ENCODE peak calls at places on chromosome 17, in eight cellular contexts. F, P, N, E, D, M, A and X are unnamed samples.

GRCh38 chr17:64499805-64500486 is 3.1 kb upstream of the POLG2 start:
- DNase-seq in F (no peak), P (peak; percentile 31), N (peak; percentile 37), E (peak; percentile 50), D (no peak), M (no peak), A (no peak), X (no peak)

GRCh38 chr17:72665841-72666518 is 426.5 kb downstream of the SLC39A11 start:
- DNase-seq in F (no peak), P (no peak), N (no peak), E (peak; percentile 43), D (no peak), M (no peak), A (no peak), X (peak; percentile 34)

GRCh38 chr17:76635659-76636360 is 7.7 kb downstream of the ST6GALNAC1 start:
- DNase-seq in F (no peak), P (no peak), N (no peak), E (no peak), D (no peak), M (no peak), A (no peak), X (no peak)

GRCh38 chr17:43659823-43660222 is 1.9 kb downstream of the MEOX1 start:
- DNase-seq in F (no peak), P (no peak), N (no peak), E (no peak), D (no peak), M (no peak), A (no peak), X (no peak)

GRCh38 chr17:49775546-49776260 is 11.8 kb upstream of the FAM117A start:
- DNase-seq in F (no peak), P (no peak), N (no peak), E (peak; percentile 24), D (no peak), M (no peak), A (peak; percentile 36), X (no peak)

GRCh38 chr17:80608326-80608725 is 63.7 kb downstream of the RPTOR start:
- DNase-seq in F (no peak), P (no peak), N (no peak), E (no peak), D (no peak), M (no peak), A (no peak), X (no peak)

GRCh38 chr17:75010683-75011406 is 1.6 kb upstream of the MRPL58 start:
- DNase-seq in F (no peak), P (no peak), N (peak; percentile 79), E (no peak), D (peak; percentile 78), M (peak; percentile 56), A (peak; percentile 91), X (peak; percentile 90)

GRCh38 chr17:44219636-44220210 is at the start of gene UBTF:
- DNase-seq in F (no peak), P (peak; percentile 83), N (peak; percentile 19), E (peak; percentile 69), D (peak; percentile 93), M (peak; percentile 63), A (peak; percentile 87), X (peak; percentile 86)

GRCh38 chr17:51850206-51850605 is 308.3 kb downstream of the CA10 start:
- DNase-seq in F (no peak), P (no peak), N (no peak), E (no peak), D (peak; percentile 65), M (no peak), A (peak; percentile 46), X (no peak)

GRCh38 chr17:47188266-47188665 is 829 bp downstream of the CDC27 start:
- DNase-seq in F (no peak), P (peak; percentile 27), N (peak; percentile 39), E (peak; percentile 57), D (peak; percentile 51), M (no peak), A (peak; percentile 28), X (no peak)

GRCh38 chr17:29445844-29446243 is 55.7 kb downstream of the TAOK1 start:
- DNase-seq in F (no peak), P (no peak), N (no peak), E (no peak), D (no peak), M (no peak), A (no peak), X (no peak)

GRCh38 chr17:59746849-59747445 is 39.5 kb downstream of the VMP1 start:
- DNase-seq in F (no peak), P (peak; percentile 16), N (peak; percentile 37), E (peak; percentile 74), D (no peak), M (no peak), A (peak; percentile 26), X (no peak)

GRCh38 chr17:28533091-28533670 is 19.2 kb downstream of the UNC119 start:
- DNase-seq in F (no peak), P (no peak), N (peak; percentile 50), E (no peak), D (no peak), M (peak; percentile 52), A (no peak), X (no peak)

GRCh38 chr17:40538019-40538935 is 27.0 kb downstream of the CCR7 start:
- DNase-seq in F (no peak), P (no peak), N (peak; percentile 85), E (peak; percentile 68), D (no peak), M (no peak), A (no peak), X (peak; percentile 70)

GRCh38 chr17:50187741-50188520 is 13.5 kb downstream of the COL1A1 start:
- DNase-seq in F (no peak), P (no peak), N (no peak), E (peak; percentile 90), D (no peak), M (no peak), A (no peak), X (no peak)

GRCh38 chr17:34139996-34140395 is 115.1 kb upstream of the CCL2 start:
- DNase-seq in F (no peak), P (no peak), N (no peak), E (no peak), D (no peak), M (no peak), A (no peak), X (no peak)

GRCh38 chr17:81871387-81872120 is 417 bp upstream of the ARHGDIA start:
- DNase-seq in F (peak; percentile 39), P (peak; percentile 98), N (peak; percentile 82), E (peak; percentile 89), D (peak; percentile 97), M (peak; percentile 96), A (peak; percentile 87), X (peak; percentile 98)

GRCh38 chr17:32936894-32937500 is 9.0 kb downstream of the TMEM98 start:
- DNase-seq in F (peak; percentile 39), P (peak; percentile 56), N (peak; percentile 59), E (peak; percentile 72), D (peak; percentile 98), M (peak; percentile 78), A (peak; percentile 91), X (peak; percentile 79)

GRCh38 chr17:71405101-71405500 is 715.7 kb upstream of the SOX9 start:
- DNase-seq in F (no peak), P (no peak), N (peak; percentile 98), E (no peak), D (no peak), M (no peak), A (no peak), X (no peak)

GRCh38 chr17:59829217-59830006 is 63.3 kb downstream of the TUBD1 start:
- DNase-seq in F (peak; percentile 98), P (no peak), N (peak; percentile 99), E (peak; percentile 98), D (no peak), M (no peak), A (peak; percentile 86), X (no peak)

GRCh38 chr17:35586569-35587073 is 501 bp upstream of the AP2B1 start:
- DNase-seq in F (no peak), P (no peak), N (no peak), E (no peak), D (no peak), M (no peak), A (no peak), X (no peak)
- H3K4me3 ChIP-seq in F (peak overlapping the region; percentile 92), P (peak overlapping the region; percentile 85), N (peak overlapping the region; percentile 38), E (peak overlapping the region; percentile 98), D (peak overlapping the region; percentile 97), M (no peak overlapping the region), A (peak overlapping the region; percentile 13), X (peak overlapping the region; percentile 78)

DNA sequence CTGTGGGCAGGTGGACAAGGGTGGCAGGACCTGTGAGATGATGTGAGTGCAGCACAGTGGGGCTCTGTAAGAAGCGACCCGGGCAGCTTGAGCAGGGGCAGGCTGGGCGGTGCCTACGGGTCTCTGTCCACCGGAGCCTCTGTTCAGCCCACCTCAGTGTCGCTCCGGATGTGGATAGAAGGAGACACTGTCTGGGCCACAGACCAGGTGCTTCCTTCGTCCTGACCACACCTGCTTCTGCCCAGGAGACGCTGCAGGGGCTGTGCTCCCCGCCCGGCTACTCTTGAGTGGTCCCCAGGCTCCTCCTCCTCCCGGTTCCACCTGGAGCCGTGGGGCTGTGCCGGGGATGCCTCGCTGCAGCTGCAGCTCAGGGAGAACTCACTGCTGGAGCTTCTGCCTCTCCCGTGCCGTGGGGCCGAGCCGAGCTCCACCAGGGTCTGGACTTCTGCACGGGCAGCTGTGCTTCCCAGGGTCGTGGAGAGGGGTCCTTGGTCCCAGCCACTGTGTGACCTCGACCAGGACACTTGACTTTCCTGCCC is 21.5 kb downstream of the METRNL start:
- DNase-seq in F (no peak), P (no peak), N (no peak), E (no peak), D (no peak), M (peak; percentile 49), A (no peak), X (no peak)
- H3K4me3 ChIP-seq in F (no peak overlapping the region), P (no peak overlapping the region), N (no peak overlapping the region), E (no peak overlapping the region), D (no peak overlapping the region), M (no peak overlapping the region), A (no peak overlapping the region), X (no peak overlapping the region)

GRCh38 chr17:38883592-38884526 is 14.0 kb downstream of the LASP1 start:
- DNase-seq in F (no peak), P (peak; percentile 32), N (peak; percentile 72), E (no peak), D (peak; percentile 69), M (no peak), A (peak; percentile 89), X (no peak)
- H3K4me3 ChIP-seq in F (no peak overlapping the region), P (peak overlapping the region; percentile 18), N (no peak overlapping the region), E (no peak overlapping the region), D (no peak overlapping the region), M (no peak overlapping the region), A (no peak overlapping the region), X (no peak overlapping the region)

DNA sequence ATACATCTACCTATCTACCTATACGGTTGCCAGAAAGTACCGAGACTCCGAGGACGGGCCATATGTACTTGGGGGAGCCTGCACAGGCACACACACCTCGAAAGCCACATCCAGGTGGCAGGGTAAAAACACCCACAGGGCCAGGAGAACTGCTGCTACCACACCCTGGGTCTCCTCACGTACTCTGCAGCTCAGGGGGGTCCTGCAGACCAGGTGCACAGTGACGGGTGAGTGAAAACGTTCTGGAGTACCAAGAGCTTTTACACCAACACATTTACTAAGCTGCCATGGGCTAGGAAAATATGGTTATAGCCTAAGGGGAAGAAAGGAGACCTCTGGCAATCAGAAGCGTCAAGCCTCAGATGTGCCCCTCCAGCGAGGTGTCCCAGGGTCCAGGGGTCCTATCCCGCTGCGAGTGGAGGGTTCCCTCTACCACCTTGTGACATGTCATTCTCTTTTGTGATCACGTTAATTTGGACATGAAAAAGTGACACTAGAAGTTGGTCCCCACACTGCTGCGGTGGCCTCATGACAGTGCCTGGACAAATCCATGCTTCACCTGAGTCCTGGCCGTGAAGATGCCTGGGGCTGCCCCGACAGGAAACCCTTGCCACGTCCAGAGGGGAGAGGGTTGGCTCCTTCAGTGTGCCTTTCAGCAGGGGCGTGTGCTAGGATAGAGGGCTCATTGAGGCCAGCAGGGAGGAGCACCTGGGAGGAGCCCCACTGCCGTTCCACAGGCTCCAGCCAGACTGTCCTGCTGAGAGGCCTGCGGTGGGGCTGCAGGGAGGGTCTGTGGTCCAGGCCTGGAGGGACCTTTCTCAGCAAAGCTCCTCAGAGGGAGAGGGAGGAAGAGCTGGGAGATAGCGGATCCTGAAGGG is 1.8 kb downstream of the CANT1 start:
- DNase-seq in F (no peak), P (no peak), N (no peak), E (no peak), D (peak; percentile 54), M (peak; percentile 73), A (no peak), X (peak; percentile 57)
- H3K4me3 ChIP-seq in F (no peak overlapping the region), P (no peak overlapping the region), N (peak overlapping the region; percentile 55), E (peak overlapping the region; percentile 98), D (peak overlapping the region; percentile 84), M (no peak overlapping the region), A (no peak overlapping the region), X (no peak overlapping the region)